ENCODE peak calls at places on chromosomes 4 and X, in nine cellular contexts. One of them, this sample, is unnamed.
A peak's percentile ranks its signal among the peaks of the same experiment; 100 is the strongest.

GRCh38 chrX:28586291-28586690 is 955 bp upstream of the IL1RAPL1 start:
- DNase-seq in HCT116: no peak
- DNase-seq in A549: no peak
- DNase-seq in ascending aorta: no peak
- DNase-seq in endodermal cell: peak; percentile 75
- DNase-seq in adrenal gland: no peak
- DNase-seq in right atrium auricular region: no peak
- DNase-seq in spleen: no peak
- DNase-seq in cardiac muscle cell: peak; percentile 64
- DNase-seq in this sample: no peak

GRCh38 chr4:90099795-90100194 is 27.4 kb upstream of the CCSER1 start:
- DNase-seq in HCT116: no peak
- DNase-seq in A549: no peak
- DNase-seq in ascending aorta: no peak
- DNase-seq in endodermal cell: no peak
- DNase-seq in adrenal gland: no peak
- DNase-seq in right atrium auricular region: no peak
- DNase-seq in spleen: no peak
- DNase-seq in cardiac muscle cell: no peak
- DNase-seq in this sample: no peak

GRCh38 chr4:165381821-165382373 is 3.1 kb downstream of the CPE start:
- DNase-seq in HCT116: no peak
- DNase-seq in A549: no peak
- DNase-seq in ascending aorta: no peak
- DNase-seq in endodermal cell: no peak
- DNase-seq in adrenal gland: no peak
- DNase-seq in right atrium auricular region: no peak
- DNase-seq in spleen: no peak
- DNase-seq in cardiac muscle cell: no peak
- DNase-seq in this sample: no peak

GRCh38 chrX:133709486-133709885 is 275.9 kb downstream of the GPC3 start:
- DNase-seq in HCT116: no peak
- DNase-seq in A549: no peak
- DNase-seq in ascending aorta: no peak
- DNase-seq in endodermal cell: no peak
- DNase-seq in adrenal gland: no peak
- DNase-seq in right atrium auricular region: no peak
- DNase-seq in spleen: no peak
- DNase-seq in cardiac muscle cell: no peak
- DNase-seq in this sample: no peak

GRCh38 chr4:100811046-100811445 is 293.2 kb upstream of the EMCN start:
- DNase-seq in HCT116: no peak
- DNase-seq in A549: no peak
- DNase-seq in ascending aorta: no peak
- DNase-seq in endodermal cell: no peak
- DNase-seq in adrenal gland: no peak
- DNase-seq in right atrium auricular region: no peak
- DNase-seq in spleen: no peak
- DNase-seq in cardiac muscle cell: no peak
- DNase-seq in this sample: no peak

GRCh38 chrX:135516376-135516775 is 4.1 kb upstream of the INTS6L start:
- DNase-seq in HCT116: no peak
- DNase-seq in A549: peak; percentile 2
- DNase-seq in ascending aorta: no peak
- DNase-seq in endodermal cell: peak; percentile 67
- DNase-seq in adrenal gland: no peak
- DNase-seq in right atrium auricular region: no peak
- DNase-seq in spleen: no peak
- DNase-seq in cardiac muscle cell: no peak
- DNase-seq in this sample: no peak

GRCh38 chrX:139936259-139936658 is 3.4 kb upstream of the ATP11C start:
- DNase-seq in HCT116: peak; percentile 6
- DNase-seq in A549: peak; percentile 5
- DNase-seq in ascending aorta: no peak
- DNase-seq in endodermal cell: no peak
- DNase-seq in adrenal gland: no peak
- DNase-seq in right atrium auricular region: no peak
- DNase-seq in spleen: no peak
- DNase-seq in cardiac muscle cell: no peak
- DNase-seq in this sample: no peak

GRCh38 chr4:155491336-155492131 is 114.8 kb upstream of the MAP9 start:
- DNase-seq in HCT116: no peak
- DNase-seq in A549: no peak
- DNase-seq in ascending aorta: no peak
- DNase-seq in endodermal cell: no peak
- DNase-seq in adrenal gland: no peak
- DNase-seq in right atrium auricular region: no peak
- DNase-seq in spleen: no peak
- DNase-seq in cardiac muscle cell: no peak
- DNase-seq in this sample: no peak

GRCh38 chrX:1502241-1502640 is 34.7 kb downstream of the P2RY8 start:
- DNase-seq in HCT116: no peak
- DNase-seq in A549: no peak
- DNase-seq in ascending aorta: peak; percentile 58
- DNase-seq in endodermal cell: no peak
- DNase-seq in adrenal gland: no peak
- DNase-seq in right atrium auricular region: peak; percentile 30
- DNase-seq in spleen: peak; percentile 93
- DNase-seq in cardiac muscle cell: no peak
- DNase-seq in this sample: no peak

GRCh38 chrX:46325312-46325877 is 219.8 kb downstream of the ZNF674 start:
- DNase-seq in HCT116: peak; percentile 86
- DNase-seq in A549: peak; percentile 96
- DNase-seq in ascending aorta: peak; percentile 73
- DNase-seq in endodermal cell: peak; percentile 79
- DNase-seq in adrenal gland: peak; percentile 42
- DNase-seq in right atrium auricular region: no peak
- DNase-seq in spleen: no peak
- DNase-seq in cardiac muscle cell: peak; percentile 15
- DNase-seq in this sample: peak; percentile 71

GRCh38 chr4:39410415-39410814 is 3.7 kb downstream of the KLB start:
- DNase-seq in HCT116: no peak
- DNase-seq in A549: peak; percentile 36
- DNase-seq in ascending aorta: no peak
- DNase-seq in endodermal cell: no peak
- DNase-seq in adrenal gland: no peak
- DNase-seq in right atrium auricular region: no peak
- DNase-seq in spleen: no peak
- DNase-seq in cardiac muscle cell: no peak
- DNase-seq in this sample: no peak

GRCh38 chr4:176782794-176783193 is 9.9 kb downstream of the VEGFC start:
- DNase-seq in HCT116: no peak
- DNase-seq in A549: no peak
- DNase-seq in ascending aorta: no peak
- DNase-seq in endodermal cell: no peak
- DNase-seq in adrenal gland: no peak
- DNase-seq in right atrium auricular region: no peak
- DNase-seq in spleen: no peak
- DNase-seq in cardiac muscle cell: no peak
- DNase-seq in this sample: peak; percentile 47

GRCh38 chr4:176782191-176782590 is 10.5 kb downstream of the VEGFC start:
- DNase-seq in HCT116: no peak
- DNase-seq in A549: no peak
- DNase-seq in ascending aorta: no peak
- DNase-seq in endodermal cell: no peak
- DNase-seq in adrenal gland: no peak
- DNase-seq in right atrium auricular region: no peak
- DNase-seq in spleen: no peak
- DNase-seq in cardiac muscle cell: no peak
- DNase-seq in this sample: peak; percentile 21

GRCh38 chr4:176780995-176781738 is 11.6 kb downstream of the VEGFC start:
- DNase-seq in HCT116: no peak
- DNase-seq in A549: peak; percentile 38
- DNase-seq in ascending aorta: no peak
- DNase-seq in endodermal cell: no peak
- DNase-seq in adrenal gland: no peak
- DNase-seq in right atrium auricular region: no peak
- DNase-seq in spleen: no peak
- DNase-seq in cardiac muscle cell: no peak
- DNase-seq in this sample: no peak

GRCh38 chr4:176779421-176779820 is 13.3 kb downstream of the VEGFC start:
- DNase-seq in HCT116: no peak
- DNase-seq in A549: no peak
- DNase-seq in ascending aorta: no peak
- DNase-seq in endodermal cell: no peak
- DNase-seq in adrenal gland: no peak
- DNase-seq in right atrium auricular region: no peak
- DNase-seq in spleen: no peak
- DNase-seq in cardiac muscle cell: no peak
- DNase-seq in this sample: no peak

GRCh38 chr4:176781739-176782100 is 11.0 kb downstream of the VEGFC start:
- DNase-seq in HCT116: no peak
- DNase-seq in A549: no peak
- DNase-seq in ascending aorta: no peak
- DNase-seq in endodermal cell: no peak
- DNase-seq in adrenal gland: no peak
- DNase-seq in right atrium auricular region: no peak
- DNase-seq in spleen: no peak
- DNase-seq in cardiac muscle cell: no peak
- DNase-seq in this sample: no peak
- TF ChIP-seq CTCF in HCT116: no peak
- TF ChIP-seq CTCF in A549: no peak
- TF ChIP-seq CTCF in ascending aorta: no peak
- TF ChIP-seq CTCF in endodermal cell: no peak
- TF ChIP-seq CTCF in adrenal gland: no peak
- TF ChIP-seq CTCF in right atrium auricular region: no peak
- TF ChIP-seq CTCF in spleen: no peak
- TF ChIP-seq CTCF in cardiac muscle cell: no peak
- TF ChIP-seq CTCF in this sample: no peak

GRCh38 chr4:3299538-3300197 is 6.8 kb downstream of the RGS12 start:
- DNase-seq in HCT116: no peak
- DNase-seq in A549: no peak
- DNase-seq in ascending aorta: peak; percentile 27
- DNase-seq in endodermal cell: no peak
- DNase-seq in adrenal gland: no peak
- DNase-seq in right atrium auricular region: no peak
- DNase-seq in spleen: peak; percentile 42
- DNase-seq in cardiac muscle cell: no peak
- DNase-seq in this sample: peak; percentile 49

GRCh38 chr4:3299122-3299521 is 6.3 kb downstream of the RGS12 start:
- DNase-seq in HCT116: no peak
- DNase-seq in A549: no peak
- DNase-seq in ascending aorta: peak; percentile 50
- DNase-seq in endodermal cell: peak; percentile 35
- DNase-seq in adrenal gland: no peak
- DNase-seq in right atrium auricular region: no peak
- DNase-seq in spleen: peak; percentile 16
- DNase-seq in cardiac muscle cell: no peak
- DNase-seq in this sample: no peak

GRCh38 chr4:3296651-3297050 is 3.8 kb downstream of the RGS12 start:
- DNase-seq in HCT116: no peak
- DNase-seq in A549: no peak
- DNase-seq in ascending aorta: peak; percentile 56
- DNase-seq in endodermal cell: peak; percentile 37
- DNase-seq in adrenal gland: no peak
- DNase-seq in right atrium auricular region: no peak
- DNase-seq in spleen: no peak
- DNase-seq in cardiac muscle cell: no peak
- DNase-seq in this sample: no peak

GRCh38 chr4:3295837-3296624 is 3.2 kb downstream of the RGS12 start:
- DNase-seq in HCT116: no peak
- DNase-seq in A549: no peak
- DNase-seq in ascending aorta: peak; percentile 41
- DNase-seq in endodermal cell: peak; percentile 49
- DNase-seq in adrenal gland: no peak
- DNase-seq in right atrium auricular region: no peak
- DNase-seq in spleen: no peak
- DNase-seq in cardiac muscle cell: no peak
- DNase-seq in this sample: peak; percentile 3

DNA sequence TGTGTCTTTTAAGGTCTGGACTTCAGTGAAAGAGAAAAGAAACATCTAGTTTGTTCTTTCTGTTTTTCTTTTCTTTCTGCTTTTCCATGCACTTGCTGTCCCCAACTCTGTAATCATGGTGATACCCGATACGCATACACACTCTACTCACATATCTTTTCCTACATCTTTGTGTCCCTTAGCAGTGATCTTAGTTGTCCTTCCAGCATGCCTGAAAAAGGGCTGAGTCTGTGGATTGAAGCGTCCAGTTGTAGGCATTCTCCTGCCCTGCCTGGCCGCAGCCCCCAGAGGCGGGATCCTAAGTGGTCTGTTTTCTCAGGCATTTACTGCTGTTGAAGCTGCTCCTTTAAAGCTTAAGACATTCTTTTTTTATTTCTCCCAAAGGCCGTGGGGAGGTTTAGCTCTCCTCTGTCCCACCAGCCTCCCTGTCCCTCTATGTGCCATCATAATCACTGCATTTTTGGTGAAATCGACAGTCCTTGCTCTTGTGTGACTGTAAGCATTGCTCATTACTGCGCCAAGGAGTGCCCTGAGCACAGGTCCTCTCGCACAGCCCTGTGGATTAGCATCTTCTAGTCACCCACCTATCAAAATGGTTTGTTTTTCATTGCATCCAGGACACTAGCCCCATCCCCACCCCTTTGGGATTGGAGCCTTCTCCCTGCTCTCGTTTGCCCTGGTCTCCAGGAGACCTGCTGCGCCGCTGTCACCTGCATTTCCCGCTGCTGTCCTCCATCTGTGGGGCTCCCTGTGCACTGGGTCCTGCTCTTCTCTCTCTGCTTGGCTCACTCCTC is 4.4 kb downstream of the RGS12 start:
- DNase-seq in HCT116: no peak
- DNase-seq in A549: no peak
- DNase-seq in ascending aorta: no peak
- DNase-seq in endodermal cell: peak; percentile 42
- DNase-seq in adrenal gland: no peak
- DNase-seq in right atrium auricular region: no peak
- DNase-seq in spleen: no peak
- DNase-seq in cardiac muscle cell: no peak
- DNase-seq in this sample: no peak
- H3K4me1 ChIP-seq in HCT116: peaks cover 11% of the 10 kb centered on the region
- H3K4me1 ChIP-seq in A549: peaks cover 7% of the 10 kb centered on the region
- H3K4me1 ChIP-seq in ascending aorta: no peaks in the 10 kb centered on the region
- H3K4me1 ChIP-seq in endodermal cell: peaks cover 17% of the 10 kb centered on the region
- H3K4me1 ChIP-seq in adrenal gland: peaks cover 4% of the 10 kb centered on the region
- H3K4me1 ChIP-seq in right atrium auricular region: peaks cover 23% of the 10 kb centered on the region
- H3K4me1 ChIP-seq in spleen: peaks cover 50% of the 10 kb centered on the region
- H3K4me1 ChIP-seq in cardiac muscle cell: peaks cover 58% of the 10 kb centered on the region
- H3K4me1 ChIP-seq in this sample: no peaks in the 10 kb centered on the region

DNA sequence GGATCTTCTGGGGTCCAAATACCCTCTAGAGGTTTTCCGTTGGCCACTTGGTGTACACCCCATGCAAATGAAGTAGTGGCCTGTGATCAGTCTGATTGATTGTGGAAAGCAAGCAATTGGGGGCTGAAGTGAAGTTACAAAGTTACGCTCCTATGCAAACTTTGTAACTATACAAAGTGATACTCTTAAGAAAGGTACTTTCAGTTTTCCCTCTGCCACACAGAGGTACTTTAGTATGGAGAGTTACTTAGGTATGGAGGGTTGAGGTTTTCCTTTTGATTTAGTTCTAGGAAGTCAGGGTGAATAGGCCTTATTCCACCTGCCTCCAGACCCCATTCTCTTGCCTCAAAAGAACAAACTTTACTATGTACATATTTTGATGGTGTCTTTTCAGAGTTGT is 28.7 kb downstream of the STAG2 start:
- DNase-seq in HCT116: no peak
- DNase-seq in A549: no peak
- DNase-seq in ascending aorta: no peak
- DNase-seq in endodermal cell: no peak
- DNase-seq in adrenal gland: no peak
- DNase-seq in right atrium auricular region: no peak
- DNase-seq in spleen: no peak
- DNase-seq in cardiac muscle cell: no peak
- DNase-seq in this sample: no peak
- H3K4me3 ChIP-seq in HCT116: no peak overlapping the region
- H3K4me3 ChIP-seq in A549: no peak overlapping the region
- H3K4me3 ChIP-seq in ascending aorta: no peak overlapping the region
- H3K4me3 ChIP-seq in endodermal cell: no peak overlapping the region
- H3K4me3 ChIP-seq in adrenal gland: no peak overlapping the region
- H3K4me3 ChIP-seq in right atrium auricular region: no peak overlapping the region
- H3K4me3 ChIP-seq in spleen: no peak overlapping the region
- H3K4me3 ChIP-seq in cardiac muscle cell: no peak overlapping the region
- H3K4me3 ChIP-seq in this sample: no peak overlapping the region

GRCh38 chrX:144717682-144718081 is 529.6 kb upstream of the SPANXN1 start:
- DNase-seq in HCT116: no peak
- DNase-seq in A549: no peak
- DNase-seq in ascending aorta: no peak
- DNase-seq in endodermal cell: no peak
- DNase-seq in adrenal gland: no peak
- DNase-seq in right atrium auricular region: no peak
- DNase-seq in spleen: no peak
- DNase-seq in cardiac muscle cell: no peak
- DNase-seq in this sample: no peak
- TF ChIP-seq CTCF in HCT116: no peak
- TF ChIP-seq CTCF in A549: no peak
- TF ChIP-seq CTCF in ascending aorta: no peak
- TF ChIP-seq CTCF in endodermal cell: no peak
- TF ChIP-seq CTCF in adrenal gland: no peak
- TF ChIP-seq CTCF in right atrium auricular region: no peak
- TF ChIP-seq CTCF in spleen: no peak
- TF ChIP-seq CTCF in cardiac muscle cell: no peak
- TF ChIP-seq CTCF in this sample: no peak

This sample was measured in thyroid gland.